ENCODE peak calls at places on chromosomes 2 and 18, in six cellular contexts. A is bronchial epithelial cell; R is stimulated activated CD4-positive, alpha-beta T cell treated with anti-CD3 and anti-CD28 coated beads, Interleukin-1b, Interleukin-23, amount 100 ng/mL, for 48 hours; B is T follicular helper cell; D is stimulated activated CD8-positive, alpha-beta memory T cell treated with anti-CD3 and anti-CD28 coated beads, Interleukin-4, amount 100 ng/mL, for 24 hours; N is activated T-cell treated with anti-CD3 and anti-CD28 coated beads for 1 hour. M is an unnamed sample.

GRCh38 chr18:79583426-79583825 is 96.2 kb upstream of the CTDP1 start:
- DNase-seq in N (no peak), R (no peak), B (no peak), A (no peak), D (no peak), M (no peak)

GRCh38 chr2:24015562-24016375 is 5.9 kb downstream of the MFSD2B start:
- DNase-seq in R (no peak), A (peak), N (no peak), B (no peak), D (no peak), M (no peak)

GRCh38 chr2:219433666-219434467 is 776 bp upstream of the SPEG start:
- DNase-seq in R (peak), A (no peak), D (peak), B (no peak), N (no peak), M (no peak)

GRCh38 chr18:3061581-3062416 is 48.9 kb upstream of the LPIN2 start:
- DNase-seq in B (no peak), R (peak), D (peak), N (no peak), A (no peak), M (no peak)

GRCh38 chr2:241937297-241937696 is 67.8 kb downstream of the RTP5 start:
- DNase-seq in D (no peak), N (no peak), R (no peak), B (no peak), A (no peak), M (no peak)

GRCh38 chr2:235958221-235958620 is 210.0 kb downstream of the GBX2 start:
- DNase-seq in A (no peak), B (no peak), R (no peak), D (no peak), N (no peak), M (no peak)

GRCh38 chr18:44758821-44759624 is 78.3 kb downstream of the SETBP1 start:
- DNase-seq in B (no peak), R (peak), A (no peak), N (no peak), D (peak), M (peak)

GRCh38 chr2:61470122-61470951 is 550 bp downstream of the USP34 start:
- DNase-seq in D (peak), R (peak), N (peak), B (peak), A (peak), M (peak)

GRCh38 chr2:105329197-105329554 is 359 bp downstream of the TGFBRAP1 start:
- DNase-seq in A (no peak), B (no peak), D (no peak), N (no peak), R (peak), M (no peak)

GRCh38 chr2:190677255-190677654 is 28.4 kb downstream of the NAB1 start:
- DNase-seq in D (no peak), N (no peak), A (no peak), R (no peak), B (no peak), M (no peak)

GRCh38 chr2:38444247-38444646 is 67.2 kb upstream of the ATL2 start:
- DNase-seq in A (peak), N (no peak), D (no peak), R (no peak), B (no peak), M (no peak)

GRCh38 chr18:78656346-78656925 is 323.2 kb upstream of the SALL3 start:
- DNase-seq in N (no peak), R (no peak), D (no peak), B (no peak), A (no peak), M (no peak)

GRCh38 chr2:218145124-218145523 is 19.3 kb downstream of the CXCR2 start:
- DNase-seq in D (no peak), R (no peak), A (no peak), B (no peak), N (no peak), M (no peak)

GRCh38 chr18:62505669-62506494 is 16.9 kb upstream of the ZCCHC2 start:
- DNase-seq in B (no peak), N (peak), D (no peak), A (peak), R (peak), M (peak)

M was measured in naive B cell.